ENCODE peak calls at places on chromosomes 5 and 9, in ten cellular contexts. W is body of pancreas; F is activated naive CD8-positive, alpha-beta T cell treated with anti-CD3 and anti-CD28 coated beads, Interleukin-2, amount 10 ng/mL, durations not matched to agents 7 days and 5 days; S is HuH-7.5; T is HuH-7; C is effector memory CD4-positive, alpha-beta T cell; B is T-cell; P is left cardiac atrium; D is Ammon's horn; K is lower leg skin. V is an unnamed sample.
A peak's percentile ranks its signal among the peaks of the same experiment; 100 is the strongest.

GRCh38 chr9:92492781-92493401 is 10.6 kb upstream of the ASPN start:
- DNase-seq in W (no peak), F (no peak), S (no peak), T (no peak), C (no peak), B (no peak), P (no peak), D (no peak), K (no peak), V (no peak)

GRCh38 chr9:27749838-27750237 is 176.6 kb upstream of the C9orf72 start:
- DNase-seq in W (no peak), F (no peak), S (no peak), T (no peak), C (no peak), B (no peak), P (no peak), D (peak; percentile 62), K (no peak), V (no peak)

GRCh38 chr5:84403773-84404172 is 19.1 kb upstream of the EDIL3 start:
- DNase-seq in W (no peak), F (no peak), S (no peak), T (no peak), C (no peak), B (no peak), P (no peak), D (no peak), K (no peak), V (no peak)

GRCh38 chr5:143230676-143230996 is 172.8 kb downstream of the NR3C1 start:
- DNase-seq in W (no peak), F (no peak), S (no peak), T (no peak), C (no peak), B (no peak), P (no peak), D (no peak), K (no peak), V (no peak)

GRCh38 chr9:134403682-134404301 is 77.5 kb downstream of the RXRA start:
- DNase-seq in W (peak; percentile 60), F (peak; percentile 57), S (no peak), T (no peak), C (no peak), B (peak; percentile 33), P (peak; percentile 91), D (peak; percentile 86), K (peak; percentile 94), V (peak; percentile 55)

GRCh38 chr9:16487915-16488314 is 382.6 kb downstream of the BNC2 start:
- DNase-seq in W (no peak), F (no peak), S (no peak), T (no peak), C (no peak), B (no peak), P (no peak), D (no peak), K (no peak), V (no peak)

GRCh38 chr9:3954228-3954949 is 345.5 kb downstream of the GLIS3 start:
- DNase-seq in W (no peak), F (no peak), S (no peak), T (no peak), C (no peak), B (no peak), P (no peak), D (peak; percentile 29), K (no peak), V (no peak)

GRCh38 chr5:93649234-93649900 is 66.3 kb downstream of the NR2F1 start:
- DNase-seq in W (no peak), F (no peak), S (no peak), T (no peak), C (no peak), B (no peak), P (no peak), D (no peak), K (no peak), V (no peak)

GRCh38 chr5:150144211-150144801 is 11.3 kb downstream of the PDGFRB start:
- DNase-seq in W (peak; percentile 44), F (no peak), S (no peak), T (no peak), C (no peak), B (no peak), P (peak; percentile 75), D (peak; percentile 27), K (no peak), V (no peak)

GRCh38 chr5:150642567-150642927 is 2.1 kb downstream of the SYNPO start:
- DNase-seq in W (peak; percentile 86), F (no peak), S (peak; percentile 66), T (no peak), C (no peak), B (no peak), P (peak; percentile 83), D (no peak), K (peak; percentile 93), V (no peak)

GRCh38 chr9:91273853-91274552 is 87.7 kb downstream of the AUH start:
- DNase-seq in W (no peak), F (no peak), S (no peak), T (no peak), C (no peak), B (no peak), P (no peak), D (no peak), K (no peak), V (no peak)

GRCh38 chr9:115018547-115019435 is 88.4 kb upstream of the TNFSF8 start:
- DNase-seq in W (no peak), F (no peak), S (no peak), T (no peak), C (no peak), B (no peak), P (no peak), D (no peak), K (no peak), V (no peak)

GRCh38 chr5:142697846-142698245 is 12.0 kb upstream of the FGF1 start:
- DNase-seq in W (peak; percentile 45), F (no peak), S (no peak), T (no peak), C (no peak), B (no peak), P (peak; percentile 68), D (peak; percentile 43), K (no peak), V (no peak)

GRCh38 chr9:18874069-18874468 is 158.9 kb downstream of the SAXO1 start:
- DNase-seq in W (no peak), F (no peak), S (no peak), T (no peak), C (no peak), B (no peak), P (no peak), D (no peak), K (no peak), V (no peak)

GRCh38 chr5:68459500-68460139 is 244.1 kb downstream of the PIK3R1 start:
- DNase-seq in W (no peak), F (no peak), S (no peak), T (peak; percentile 5), C (no peak), B (no peak), P (no peak), D (no peak), K (no peak), V (no peak)

GRCh38 chr5:173441053-173441628 is 112.9 kb upstream of the STC2 start:
- DNase-seq in W (no peak), F (no peak), S (no peak), T (no peak), C (no peak), B (no peak), P (no peak), D (no peak), K (no peak), V (no peak)

GRCh38 chr9:134360897-134361296 is 34.6 kb downstream of the RXRA start:
- DNase-seq in W (peak; percentile 78), F (no peak), S (no peak), T (no peak), C (no peak), B (no peak), P (peak; percentile 77), D (no peak), K (no peak), V (no peak)

GRCh38 chr9:133862585-133863041 is 124.5 kb upstream of the SARDH start:
- DNase-seq in W (no peak), F (no peak), S (no peak), T (no peak), C (no peak), B (no peak), P (peak; percentile 62), D (peak; percentile 67), K (no peak), V (no peak)

GRCh38 chr5:137896560-137896959 is 7.3 kb downstream of the PKD2L2 start:
- DNase-seq in W (no peak), F (no peak), S (no peak), T (no peak), C (no peak), B (no peak), P (no peak), D (no peak), K (no peak), V (no peak)

GRCh38 chr5:112063878-112064615 is 307.1 kb upstream of the NREP start:
- DNase-seq in W (no peak), F (no peak), S (no peak), T (no peak), C (no peak), B (no peak), P (no peak), D (no peak), K (no peak), V (no peak)

GRCh38 chr5:55418994-55419991 is 111.5 kb downstream of the MTREX start:
- DNase-seq in W (no peak), F (no peak), S (no peak), T (no peak), C (no peak), B (no peak), P (no peak), D (no peak), K (no peak), V (no peak)

GRCh38 chr9:90344013-90344412 is 298.6 kb downstream of the DIRAS2 start:
- DNase-seq in W (no peak), F (no peak), S (no peak), T (no peak), C (no peak), B (no peak), P (no peak), D (peak; percentile 35), K (no peak), V (no peak)

GRCh38 chr9:136710543-136710942 is 1.8 kb upstream of the DIPK1B start:
- DNase-seq in W (no peak), F (no peak), S (no peak), T (no peak), C (no peak), B (no peak), P (no peak), D (no peak), K (no peak), V (no peak)

GRCh38 chr5:132466453-132467291 is 23.9 kb downstream of the IRF1 start:
- DNase-seq in W (peak; percentile 23), F (peak; percentile 79), S (no peak), T (no peak), C (peak; percentile 66), B (peak; percentile 72), P (peak; percentile 58), D (peak; percentile 57), K (no peak), V (peak; percentile 84)

GRCh38 chr5:176892663-176893062 is 6.5 kb downstream of the HK3 start:
- DNase-seq in W (no peak), F (no peak), S (no peak), T (no peak), C (no peak), B (no peak), P (no peak), D (no peak), K (peak; percentile 58), V (no peak)

GRCh38 chr9:3825724-3826123 is 299.9 kb upstream of the RFX3 start:
- DNase-seq in W (no peak), F (no peak), S (no peak), T (no peak), C (no peak), B (no peak), P (no peak), D (no peak), K (no peak), V (no peak)

GRCh38 chr9:35277171-35277520 is 115.3 kb downstream of the UNC13B start:
- DNase-seq in W (no peak), F (no peak), S (no peak), T (no peak), C (no peak), B (no peak), P (no peak), D (no peak), K (no peak), V (no peak)

GRCh38 chr5:80189201-80189600 is 66.6 kb downstream of the SERINC5 start:
- DNase-seq in W (no peak), F (no peak), S (no peak), T (no peak), C (no peak), B (no peak), P (no peak), D (no peak), K (no peak), V (no peak)